ENCODE peak calls at places on chromosomes 6 and 20, in seven cellular contexts. D is mesendoderm; Z is T-cell; O is T47D; W is NCI-H2171 treated with DMSO at 0.1 percent for 48 hours; C is left lung; G is stimulated activated CD4-positive, alpha-beta T cell treated with anti-CD3 and anti-CD28 coated beads, Interleukin-2, amount 100 ng/mL, for 4 hours. V is an unnamed sample.

GRCh38 chr20:44552039-44552438 is 30.2 kb upstream of the SERINC3 start:
- DNase-seq in D (no peak), Z (no peak), O (no peak), W (no peak), C (no peak), G (no peak), V (no peak)

GRCh38 chr20:7608246-7608645 is 332.0 kb downstream of the HAO1 start:
- DNase-seq in D (peak), Z (no peak), O (no peak), W (no peak), C (no peak), G (no peak), V (no peak)

GRCh38 chr6:13331516-13332348 is 3.4 kb upstream of the TBC1D7 start:
- DNase-seq in D (peak), Z (no peak), O (peak), W (peak), C (no peak), G (no peak), V (peak)

GRCh38 chr20:33689973-33690372 is 3.8 kb upstream of the E2F1 start:
- DNase-seq in D (no peak), Z (peak), O (no peak), W (no peak), C (no peak), G (no peak), V (no peak)

GRCh38 chr20:1301031-1301529 is 27.9 kb downstream of the SDCBP2 start:
- DNase-seq in D (peak), Z (peak), O (no peak), W (no peak), C (no peak), G (peak), V (no peak)

GRCh38 chr20:15930324-15931305 is 642.6 kb downstream of the KIF16B start:
- DNase-seq in D (peak), Z (no peak), O (peak), W (peak), C (no peak), G (no peak), V (no peak)

GRCh38 chr6:14066782-14067406 is 50.7 kb upstream of the CD83 start:
- DNase-seq in D (peak), Z (no peak), O (peak), W (peak), C (no peak), G (no peak), V (peak)

GRCh38 chr6:17754254-17754653 is 47.5 kb upstream of the NUP153 start:
- DNase-seq in D (no peak), Z (no peak), O (no peak), W (no peak), C (no peak), G (no peak), V (no peak)

GRCh38 chr6:77440206-77440976 is 22.9 kb downstream of the HTR1B start:
- DNase-seq in D (no peak), Z (no peak), O (peak), W (no peak), C (no peak), G (no peak), V (no peak)

GRCh38 chr20:24149881-24150307 is 161.3 kb upstream of the GGTLC1 start:
- DNase-seq in D (peak), Z (no peak), O (peak), W (no peak), C (no peak), G (no peak), V (no peak)

GRCh38 chr6:109235639-109236038 is 140.3 kb downstream of the CEP57L1 start:
- DNase-seq in D (no peak), Z (no peak), O (no peak), W (no peak), C (no peak), G (no peak), V (no peak)

GRCh38 chr6:51099201-51099600 is 280.5 kb downstream of the TFAP2B start:
- DNase-seq in D (no peak), Z (no peak), O (no peak), W (no peak), C (no peak), G (no peak), V (no peak)

GRCh38 chr6:67449602-67450001 is 1185.5 kb upstream of the ADGRB3 start:
- DNase-seq in D (no peak), Z (no peak), O (no peak), W (no peak), C (no peak), G (no peak), V (no peak)

GRCh38 chr6:37784585-37784967 is 35.0 kb upstream of the ZFAND3 start:
- DNase-seq in D (peak), Z (no peak), O (no peak), W (no peak), C (no peak), G (no peak), V (no peak)

GRCh38 chr20:58622671-58623578 is 28.2 kb upstream of the STX16 start:
- DNase-seq in D (no peak), Z (no peak), O (no peak), W (no peak), C (no peak), G (no peak), V (no peak)

GRCh38 chr6:163725008-163725941 is 310.8 kb downstream of the QKI start:
- DNase-seq in D (no peak), Z (no peak), O (no peak), W (no peak), C (no peak), G (no peak), V (no peak)

GRCh38 chr6:163405412-163406309 is 8.9 kb upstream of the QKI start:
- DNase-seq in D (no peak), Z (no peak), O (peak), W (no peak), C (peak), G (no peak), V (no peak)

GRCh38 chr6:40344566-40345185 is 242.5 kb downstream of the LRFN2 start:
- DNase-seq in D (no peak), Z (no peak), O (no peak), W (no peak), C (no peak), G (no peak), V (no peak)

GRCh38 chr20:31674895-31675827 is 37.4 kb downstream of the COX4I2 start:
- DNase-seq in D (peak), Z (peak), O (peak), W (no peak), C (peak), G (peak), V (no peak)

GRCh38 chr6:89037156-89037900 is 43.2 kb upstream of the PNRC1 start:
- DNase-seq in D (no peak), Z (no peak), O (no peak), W (no peak), C (peak), G (no peak), V (no peak)

GRCh38 chr20:63704749-63705117 is 3.0 kb downstream of the ARFRP1 start:
- DNase-seq in D (no peak), Z (no peak), O (no peak), W (no peak), C (no peak), G (no peak), V (no peak)

GRCh38 chr6:89044988-89045387 is 35.6 kb upstream of the PNRC1 start:
- DNase-seq in D (peak), Z (no peak), O (no peak), W (no peak), C (peak), G (no peak), V (no peak)

GRCh38 chr6:137283940-137284910 is 65.0 kb upstream of the IFNGR1 start:
- DNase-seq in D (no peak), Z (no peak), O (no peak), W (no peak), C (no peak), G (no peak), V (no peak)

GRCh38 chr6:53035549-53036213 is 29.5 kb upstream of the FBXO9 start:
- DNase-seq in D (peak), Z (no peak), O (no peak), W (no peak), C (no peak), G (no peak), V (no peak)

GRCh38 chr6:52392944-52393343 is 27.2 kb upstream of the EFHC1 start:
- DNase-seq in D (no peak), Z (no peak), O (no peak), W (no peak), C (no peak), G (no peak), V (no peak)

GRCh38 chr6:39157511-39157910 is 42.5 kb upstream of the SAYSD1 start:
- DNase-seq in D (no peak), Z (no peak), O (no peak), W (no peak), C (no peak), G (no peak), V (no peak)

GRCh38 chr20:6040540-6040939 is 13.3 kb downstream of the LRRN4 start:
- DNase-seq in D (no peak), Z (no peak), O (no peak), W (no peak), C (no peak), G (no peak), V (no peak)

GRCh38 chr6:109058620-109059019 is 36.0 kb downstream of the SESN1 start:
- DNase-seq in D (no peak), Z (no peak), O (no peak), W (no peak), C (no peak), G (no peak), V (no peak)